ENCODE peak calls at places on chromosomes 5 and 9, in nine cellular contexts. I, C, P, W, M, H, S, V and Z are unnamed samples.

GRCh38 chr9:2613730-2614271 is 7.8 kb upstream of the VLDLR start:
- DNase-seq in I (no peak), C (peak), P (no peak), W (no peak), M (no peak), H (no peak), S (no peak), V (no peak), Z (no peak)

GRCh38 chr9:127033784-127034183 is 88.7 kb downstream of the ANGPTL2 start:
- DNase-seq in I (no peak), C (no peak), P (peak), W (no peak), M (no peak), H (no peak), S (no peak), V (no peak), Z (no peak)

GRCh38 chr9:129273136-129273895 is 95.3 kb upstream of the IER5L start:
- DNase-seq in I (no peak), C (no peak), P (no peak), W (no peak), M (no peak), H (no peak), S (no peak), V (no peak), Z (no peak)

GRCh38 chr9:114824130-114824529 is 18.3 kb upstream of the TNFSF15 start:
- DNase-seq in I (no peak), C (no peak), P (peak), W (no peak), M (no peak), H (no peak), S (no peak), V (no peak), Z (no peak)

GRCh38 chr5:102554728-102555127 is 55.9 kb upstream of the SLCO6A1 start:
- DNase-seq in I (no peak), C (peak), P (no peak), W (peak), M (peak), H (peak), S (no peak), V (peak), Z (peak)

GRCh38 chr5:14035859-14036440 is 91.5 kb upstream of the DNAH5 start:
- DNase-seq in I (no peak), C (peak), P (peak), W (peak), M (no peak), H (peak), S (peak), V (peak), Z (peak)

GRCh38 chr5:162607879-162608278 is 540.3 kb downstream of the GABRG2 start:
- DNase-seq in I (peak), C (peak), P (no peak), W (no peak), M (no peak), H (no peak), S (no peak), V (no peak), Z (no peak)

GRCh38 chr9:5579881-5580280 is 49.0 kb upstream of the RIC1 start:
- DNase-seq in I (no peak), C (no peak), P (peak), W (no peak), M (no peak), H (no peak), S (no peak), V (no peak), Z (no peak)

GRCh38 chr9:83449981-83450380 is 88.2 kb downstream of the FRMD3 start:
- DNase-seq in I (no peak), C (no peak), P (no peak), W (no peak), M (no peak), H (no peak), S (no peak), V (no peak), Z (no peak)

GRCh38 chr9:116115731-116116353 is 37.7 kb upstream of the PAPPA start:
- DNase-seq in I (no peak), C (no peak), P (peak), W (no peak), M (no peak), H (no peak), S (no peak), V (no peak), Z (no peak)

GRCh38 chr9:35516481-35516880 is 26.6 kb downstream of the RUSC2 start:
- DNase-seq in I (no peak), C (peak), P (peak), W (peak), M (no peak), H (no peak), S (peak), V (no peak), Z (peak)

GRCh38 chr5:111013011-111013410 is 58.5 kb upstream of the TSLP start:
- DNase-seq in I (no peak), C (no peak), P (peak), W (peak), M (no peak), H (no peak), S (no peak), V (no peak), Z (no peak)

GRCh38 chr5:173639-174600 is 17.4 kb upstream of the LRRC14B start:
- DNase-seq in I (no peak), C (no peak), P (no peak), W (no peak), M (no peak), H (no peak), S (no peak), V (no peak), Z (no peak)

GRCh38 chr9:7147136-7148090 is 389.6 kb downstream of the KDM4C start:
- DNase-seq in I (no peak), C (no peak), P (no peak), W (no peak), M (no peak), H (no peak), S (no peak), V (no peak), Z (no peak)

GRCh38 chr9:121098567-121099198 is 23.9 kb downstream of the CNTRL start:
- DNase-seq in I (no peak), C (no peak), P (no peak), W (no peak), M (peak), H (no peak), S (no peak), V (no peak), Z (no peak)

GRCh38 chr9:100668024-100668423 is 90.1 kb downstream of the CAVIN4 start:
- DNase-seq in I (no peak), C (no peak), P (no peak), W (no peak), M (no peak), H (no peak), S (no peak), V (no peak), Z (no peak)

GRCh38 chr5:17415282-17415681 is 82.7 kb upstream of the TAF11L2 start:
- DNase-seq in I (no peak), C (peak), P (no peak), W (no peak), M (no peak), H (no peak), S (no peak), V (no peak), Z (peak)

GRCh38 chr5:125196479-125197183 is 450.2 kb upstream of the ZNF608 start:
- DNase-seq in I (no peak), C (no peak), P (no peak), W (no peak), M (no peak), H (no peak), S (no peak), V (no peak), Z (peak)

GRCh38 chr5:55533806-55534435 is 843 bp downstream of the PLPP1 start:
- DNase-seq in I (peak), C (peak), P (peak), W (peak), M (peak), H (peak), S (no peak), V (no peak), Z (peak)

GRCh38 chr5:159786901-159787691 is 129.2 kb upstream of the ADRA1B start:
- DNase-seq in I (peak), C (no peak), P (peak), W (no peak), M (no peak), H (no peak), S (peak), V (no peak), Z (no peak)

GRCh38 chr5:175814676-175815075 is 56.7 kb upstream of the CPLX2 start:
- DNase-seq in I (peak), C (no peak), P (peak), W (peak), M (no peak), H (no peak), S (peak), V (peak), Z (no peak)

GRCh38 chr9:98906273-98907040 is 37.2 kb upstream of the COL15A1 start:
- DNase-seq in I (no peak), C (no peak), P (no peak), W (no peak), M (no peak), H (no peak), S (peak), V (no peak), Z (no peak)

GRCh38 chr5:59293700-59294099 is 599.8 kb downstream of the PDE4D start:
- DNase-seq in I (no peak), C (no peak), P (no peak), W (no peak), M (no peak), H (no peak), S (no peak), V (no peak), Z (no peak)

GRCh38 chr5:78295035-78295961 is 800 bp upstream of the AP3B1 start:
- DNase-seq in I (peak), C (peak), P (peak), W (peak), M (peak), H (peak), S (peak), V (peak), Z (peak)

GRCh38 chr9:16704489-16705111 is 165.9 kb downstream of the BNC2 start:
- DNase-seq in I (peak), C (peak), P (no peak), W (no peak), M (no peak), H (no peak), S (peak), V (no peak), Z (peak)

GRCh38 chr5:180352116-180352975 is 790 bp downstream of the GFPT2 start:
- DNase-seq in I (peak), C (peak), P (peak), W (no peak), M (no peak), H (no peak), S (peak), V (no peak), Z (peak)

GRCh38 chr5:82885657-82886389 is 191.4 kb downstream of the TMEM167A start:
- DNase-seq in I (no peak), C (no peak), P (peak), W (peak), M (peak), H (peak), S (peak), V (no peak), Z (no peak)

GRCh38 chr9:86042226-86042625 is 57.1 kb downstream of the GOLM1 start:
- DNase-seq in I (no peak), C (no peak), P (peak), W (no peak), M (no peak), H (no peak), S (no peak), V (no peak), Z (no peak)

GRCh38 chr5:149228610-149229297 is 42.9 kb upstream of the AFAP1L1 start:
- DNase-seq in I (peak), C (peak), P (peak), W (peak), M (no peak), H (no peak), S (peak), V (peak), Z (peak)

GRCh38 chr9:88821033-88821748 is 170.1 kb upstream of the S1PR3 start:
- DNase-seq in I (no peak), C (no peak), P (no peak), W (no peak), M (no peak), H (no peak), S (no peak), V (no peak), Z (no peak)

DNA sequence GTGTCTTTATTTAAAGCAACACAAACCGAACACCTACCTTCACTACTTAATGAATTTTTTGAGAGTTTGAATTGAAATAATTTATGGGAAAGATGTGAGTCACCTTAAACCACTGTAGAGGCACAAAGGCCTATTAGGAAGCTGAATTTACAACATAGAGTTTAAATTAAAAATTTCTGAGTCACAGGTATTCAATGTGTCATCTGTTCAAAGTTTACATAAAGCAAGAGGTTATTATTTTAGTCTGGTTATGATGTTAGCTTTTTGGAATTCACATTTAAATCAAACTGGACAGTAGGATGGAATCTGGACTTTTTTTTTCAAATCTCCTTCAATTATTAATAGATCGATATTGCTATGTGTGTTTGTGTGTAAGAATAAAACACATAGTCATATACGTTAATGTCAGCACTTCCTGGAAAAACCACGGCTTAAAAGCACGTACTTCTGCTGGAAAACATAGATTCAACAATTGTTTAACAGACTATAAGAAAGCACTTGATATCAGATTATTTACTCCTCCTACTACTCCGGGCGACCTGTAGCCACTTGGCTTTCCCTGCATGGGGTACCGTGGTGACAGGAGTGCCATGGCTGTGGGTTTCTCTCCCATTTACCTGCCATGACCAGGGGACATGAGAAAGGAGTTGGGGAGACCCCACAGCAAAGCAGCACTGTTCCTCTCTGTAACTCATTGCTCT is 638.6 kb downstream of the SEMA5A start:
- DNase-seq in I (no peak), C (no peak), P (peak), W (peak), M (no peak), H (no peak), S (no peak), V (no peak), Z (no peak)
- TF ChIP-seq EZH2phosphoT487 in I (no peak), C (no peak), P (peak), W (no peak), M (no peak), H (no peak), S (no peak), V (no peak), Z (no peak)

GRCh38 chr5:158303261-158303660 is 444.3 kb upstream of the CLINT1 start:
- DNase-seq in I (peak), C (no peak), P (no peak), W (no peak), M (no peak), H (no peak), S (no peak), V (no peak), Z (no peak)

GRCh38 chr5:158301186-158301585 is 442.2 kb upstream of the CLINT1 start:
- DNase-seq in I (no peak), C (no peak), P (no peak), W (no peak), M (no peak), H (peak), S (no peak), V (no peak), Z (no peak)

GRCh38 chr5:158302029-158302428 is 443.1 kb upstream of the CLINT1 start:
- DNase-seq in I (no peak), C (no peak), P (no peak), W (no peak), M (no peak), H (no peak), S (no peak), V (no peak), Z (no peak)

GRCh38 chr5:158303883-158304282 is 444.9 kb upstream of the CLINT1 start:
- DNase-seq in I (no peak), C (no peak), P (no peak), W (no peak), M (peak), H (peak), S (no peak), V (no peak), Z (no peak)
- TF ChIP-seq EZH2phosphoT487 in I (no peak), C (no peak), P (no peak), W (no peak), M (no peak), H (no peak), S (no peak), V (no peak), Z (no peak)

GRCh38 chr9:110076894-110077725 is 130.8 kb downstream of the C9orf152 start:
- DNase-seq in I (no peak), C (no peak), P (peak), W (peak), M (no peak), H (no peak), S (no peak), V (no peak), Z (no peak)
- TF ChIP-seq EZH2phosphoT487 in I (no peak), C (no peak), P (no peak), W (no peak), M (no peak), H (no peak), S (no peak), V (no peak), Z (no peak)

GRCh38 chr9:18606281-18606680 is 132.3 kb downstream of the ADAMTSL1 start:
- DNase-seq in I (no peak), C (no peak), P (peak), W (no peak), M (no peak), H (no peak), S (no peak), V (no peak), Z (no peak)
- TF ChIP-seq EZH2phosphoT487 in I (no peak), C (no peak), P (no peak), W (no peak), M (no peak), H (no peak), S (no peak), V (no peak), Z (no peak)